ENCODE peak calls at places on chromosomes 5 and 9, in ten cellular contexts. One of them, this sample, is unnamed.
A peak's percentile ranks its signal among the peaks of the same experiment; 100 is the strongest.

GRCh38 chr9:136551401-136552116 is 5.7 kb upstream of the NOTCH1 start:
- DNase-seq in upper lobe of left lung: peak; percentile 54
- DNase-seq in AG04450: no peak
- DNase-seq in IMR-90: peak; percentile 64
- DNase-seq in small intestine: peak; percentile 58
- DNase-seq in tibial nerve: peak; percentile 67
- DNase-seq in pancreas: no peak
- DNase-seq in transverse colon: peak; percentile 79
- DNase-seq in CD8-positive, alpha-beta memory T cell: no peak
- DNase-seq in breast epithelium: peak; percentile 77
- DNase-seq in this sample: no peak

GRCh38 chr5:174775071-174775470 is 50.7 kb downstream of the MSX2 start:
- DNase-seq in upper lobe of left lung: no peak
- DNase-seq in AG04450: no peak
- DNase-seq in IMR-90: no peak
- DNase-seq in small intestine: no peak
- DNase-seq in tibial nerve: no peak
- DNase-seq in pancreas: no peak
- DNase-seq in transverse colon: no peak
- DNase-seq in CD8-positive, alpha-beta memory T cell: no peak
- DNase-seq in breast epithelium: no peak
- DNase-seq in this sample: no peak

GRCh38 chr5:141430332-141431113 is at the start of gene PCDHGA12:
- DNase-seq in upper lobe of left lung: peak; percentile 63
- DNase-seq in AG04450: no peak
- DNase-seq in IMR-90: peak; percentile 87
- DNase-seq in small intestine: peak; percentile 2
- DNase-seq in tibial nerve: no peak
- DNase-seq in pancreas: no peak
- DNase-seq in transverse colon: no peak
- DNase-seq in CD8-positive, alpha-beta memory T cell: no peak
- DNase-seq in breast epithelium: no peak
- DNase-seq in this sample: no peak

GRCh38 chr5:35230043-35230611 is at the start of gene PRLR:
- DNase-seq in upper lobe of left lung: peak; percentile 84
- DNase-seq in AG04450: no peak
- DNase-seq in IMR-90: peak; percentile 8
- DNase-seq in small intestine: peak; percentile 86
- DNase-seq in tibial nerve: no peak
- DNase-seq in pancreas: peak; percentile 51
- DNase-seq in transverse colon: peak; percentile 62
- DNase-seq in CD8-positive, alpha-beta memory T cell: no peak
- DNase-seq in breast epithelium: peak; percentile 48
- DNase-seq in this sample: no peak

GRCh38 chr5:6348476-6349000 is 29.8 kb downstream of the MED10 start:
- DNase-seq in upper lobe of left lung: no peak
- DNase-seq in AG04450: no peak
- DNase-seq in IMR-90: no peak
- DNase-seq in small intestine: no peak
- DNase-seq in tibial nerve: no peak
- DNase-seq in pancreas: no peak
- DNase-seq in transverse colon: no peak
- DNase-seq in CD8-positive, alpha-beta memory T cell: no peak
- DNase-seq in breast epithelium: no peak
- DNase-seq in this sample: no peak

GRCh38 chr9:120381839-120382238 is 198.1 kb downstream of the CDK5RAP2 start:
- DNase-seq in upper lobe of left lung: no peak
- DNase-seq in AG04450: no peak
- DNase-seq in IMR-90: no peak
- DNase-seq in small intestine: no peak
- DNase-seq in tibial nerve: no peak
- DNase-seq in pancreas: no peak
- DNase-seq in transverse colon: no peak
- DNase-seq in CD8-positive, alpha-beta memory T cell: no peak
- DNase-seq in breast epithelium: no peak
- DNase-seq in this sample: no peak

GRCh38 chr9:15543033-15543791 is 9.6 kb upstream of the CCDC171 start:
- DNase-seq in upper lobe of left lung: no peak
- DNase-seq in AG04450: no peak
- DNase-seq in IMR-90: peak; percentile 46
- DNase-seq in small intestine: no peak
- DNase-seq in tibial nerve: no peak
- DNase-seq in pancreas: no peak
- DNase-seq in transverse colon: no peak
- DNase-seq in CD8-positive, alpha-beta memory T cell: no peak
- DNase-seq in breast epithelium: no peak
- DNase-seq in this sample: no peak

GRCh38 chr5:45281081-45281480 is 415.1 kb downstream of the HCN1 start:
- DNase-seq in upper lobe of left lung: no peak
- DNase-seq in AG04450: no peak
- DNase-seq in IMR-90: no peak
- DNase-seq in small intestine: no peak
- DNase-seq in tibial nerve: no peak
- DNase-seq in pancreas: no peak
- DNase-seq in transverse colon: no peak
- DNase-seq in CD8-positive, alpha-beta memory T cell: no peak
- DNase-seq in breast epithelium: no peak
- DNase-seq in this sample: no peak

GRCh38 chr5:149667084-149667826 is 62.9 kb upstream of the PPARGC1B start:
- DNase-seq in upper lobe of left lung: no peak
- DNase-seq in AG04450: no peak
- DNase-seq in IMR-90: peak; percentile 7
- DNase-seq in small intestine: peak; percentile 84
- DNase-seq in tibial nerve: no peak
- DNase-seq in pancreas: no peak
- DNase-seq in transverse colon: peak; percentile 42
- DNase-seq in CD8-positive, alpha-beta memory T cell: no peak
- DNase-seq in breast epithelium: no peak
- DNase-seq in this sample: no peak

GRCh38 chr9:2015581-2016410 is 649 bp downstream of the SMARCA2 start:
- DNase-seq in upper lobe of left lung: peak; percentile 93
- DNase-seq in AG04450: no peak
- DNase-seq in IMR-90: peak; percentile 24
- DNase-seq in small intestine: peak; percentile 62
- DNase-seq in tibial nerve: peak; percentile 15
- DNase-seq in pancreas: peak; percentile 71
- DNase-seq in transverse colon: peak; percentile 61
- DNase-seq in CD8-positive, alpha-beta memory T cell: peak; percentile 74
- DNase-seq in breast epithelium: peak; percentile 48
- DNase-seq in this sample: no peak

GRCh38 chr9:125843646-125844045 is 96.5 kb downstream of the PBX3 start:
- DNase-seq in upper lobe of left lung: no peak
- DNase-seq in AG04450: no peak
- DNase-seq in IMR-90: peak; percentile 60
- DNase-seq in small intestine: no peak
- DNase-seq in tibial nerve: no peak
- DNase-seq in pancreas: no peak
- DNase-seq in transverse colon: no peak
- DNase-seq in CD8-positive, alpha-beta memory T cell: no peak
- DNase-seq in breast epithelium: no peak
- DNase-seq in this sample: no peak

GRCh38 chr9:134765785-134766184 is 114.8 kb upstream of the FCN2 start:
- DNase-seq in upper lobe of left lung: no peak
- DNase-seq in AG04450: no peak
- DNase-seq in IMR-90: no peak
- DNase-seq in small intestine: no peak
- DNase-seq in tibial nerve: no peak
- DNase-seq in pancreas: no peak
- DNase-seq in transverse colon: no peak
- DNase-seq in CD8-positive, alpha-beta memory T cell: no peak
- DNase-seq in breast epithelium: no peak
- DNase-seq in this sample: no peak

GRCh38 chr9:113955076-113955752 is 79.1 kb downstream of the ZNF618 start:
- DNase-seq in upper lobe of left lung: no peak
- DNase-seq in AG04450: peak; percentile 41
- DNase-seq in IMR-90: peak; percentile 81
- DNase-seq in small intestine: no peak
- DNase-seq in tibial nerve: no peak
- DNase-seq in pancreas: no peak
- DNase-seq in transverse colon: no peak
- DNase-seq in CD8-positive, alpha-beta memory T cell: no peak
- DNase-seq in breast epithelium: no peak
- DNase-seq in this sample: no peak

GRCh38 chr9:96317335-96317980 is 15.5 kb upstream of the HSD17B3 start:
- DNase-seq in upper lobe of left lung: no peak
- DNase-seq in AG04450: peak; percentile 32
- DNase-seq in IMR-90: peak; percentile 70
- DNase-seq in small intestine: peak; percentile 45
- DNase-seq in tibial nerve: peak; percentile 57
- DNase-seq in pancreas: no peak
- DNase-seq in transverse colon: peak; percentile 46
- DNase-seq in CD8-positive, alpha-beta memory T cell: peak; percentile 69
- DNase-seq in breast epithelium: no peak
- DNase-seq in this sample: no peak

GRCh38 chr5:149581192-149581861 is at the start of gene ARHGEF37:
- DNase-seq in upper lobe of left lung: peak; percentile 95
- DNase-seq in AG04450: no peak
- DNase-seq in IMR-90: no peak
- DNase-seq in small intestine: peak; percentile 80
- DNase-seq in tibial nerve: peak; percentile 81
- DNase-seq in pancreas: peak; percentile 94
- DNase-seq in transverse colon: peak; percentile 91
- DNase-seq in CD8-positive, alpha-beta memory T cell: peak; percentile 50
- DNase-seq in breast epithelium: peak; percentile 88
- DNase-seq in this sample: peak; percentile 83

GRCh38 chr9:99090366-99091130 is 14.4 kb upstream of the TGFBR1 start:
- DNase-seq in upper lobe of left lung: no peak
- DNase-seq in AG04450: no peak
- DNase-seq in IMR-90: no peak
- DNase-seq in small intestine: no peak
- DNase-seq in tibial nerve: no peak
- DNase-seq in pancreas: no peak
- DNase-seq in transverse colon: no peak
- DNase-seq in CD8-positive, alpha-beta memory T cell: no peak
- DNase-seq in breast epithelium: no peak
- DNase-seq in this sample: no peak

DNA sequence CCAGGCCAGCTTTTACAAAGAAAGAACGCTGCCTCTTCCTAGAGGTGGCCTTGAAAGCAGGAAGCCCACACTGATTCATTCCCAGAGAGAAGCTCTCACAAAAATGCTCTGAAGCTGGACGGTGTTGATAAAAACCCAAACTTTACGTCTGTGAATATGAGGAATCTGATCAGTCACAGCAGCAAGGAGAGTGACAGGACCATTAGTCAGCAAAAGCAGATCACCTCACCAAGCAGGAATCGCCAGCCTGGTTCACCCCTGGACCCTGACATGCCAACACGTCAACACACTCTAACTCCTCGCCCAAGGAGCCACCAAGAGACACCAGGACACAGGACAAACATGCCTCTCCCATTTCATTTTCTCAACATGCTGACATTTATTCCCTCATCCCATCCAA is 70.6 kb upstream of the ZNF622 start:
- DNase-seq in upper lobe of left lung: no peak
- DNase-seq in AG04450: no peak
- DNase-seq in IMR-90: peak; percentile 24
- DNase-seq in small intestine: peak; percentile 84
- DNase-seq in tibial nerve: no peak
- DNase-seq in pancreas: no peak
- DNase-seq in transverse colon: no peak
- DNase-seq in CD8-positive, alpha-beta memory T cell: no peak
- DNase-seq in breast epithelium: no peak
- DNase-seq in this sample: no peak
- H3K27ac ChIP-seq in upper lobe of left lung: no peak overlapping the region
- H3K27ac ChIP-seq in AG04450: no peak overlapping the region
- H3K27ac ChIP-seq in IMR-90: no peak overlapping the region
- H3K27ac ChIP-seq in small intestine: no peak overlapping the region
- H3K27ac ChIP-seq in tibial nerve: no peak overlapping the region
- H3K27ac ChIP-seq in pancreas: no peak overlapping the region
- H3K27ac ChIP-seq in transverse colon: no peak overlapping the region
- H3K27ac ChIP-seq in CD8-positive, alpha-beta memory T cell: no peak overlapping the region
- H3K27ac ChIP-seq in breast epithelium: no peak overlapping the region
- H3K27ac ChIP-seq in this sample: no peak overlapping the region

GRCh38 chr5:11524188-11524587 is 380.1 kb downstream of the CTNND2 start:
- DNase-seq in upper lobe of left lung: no peak
- DNase-seq in AG04450: no peak
- DNase-seq in IMR-90: no peak
- DNase-seq in small intestine: no peak
- DNase-seq in tibial nerve: no peak
- DNase-seq in pancreas: no peak
- DNase-seq in transverse colon: no peak
- DNase-seq in CD8-positive, alpha-beta memory T cell: no peak
- DNase-seq in breast epithelium: no peak
- DNase-seq in this sample: no peak
- H3K27ac ChIP-seq in upper lobe of left lung: no peak overlapping the region
- H3K27ac ChIP-seq in AG04450: no peak overlapping the region
- H3K27ac ChIP-seq in IMR-90: no peak overlapping the region
- H3K27ac ChIP-seq in small intestine: no peak overlapping the region
- H3K27ac ChIP-seq in tibial nerve: no peak overlapping the region
- H3K27ac ChIP-seq in pancreas: no peak overlapping the region
- H3K27ac ChIP-seq in transverse colon: no peak overlapping the region
- H3K27ac ChIP-seq in CD8-positive, alpha-beta memory T cell: no peak overlapping the region
- H3K27ac ChIP-seq in breast epithelium: no peak overlapping the region
- H3K27ac ChIP-seq in this sample: peak overlapping the region; percentile 92

GRCh38 chr5:170390472-170390871 is 1.3 kb upstream of the KCNMB1 start:
- DNase-seq in upper lobe of left lung: no peak
- DNase-seq in AG04450: no peak
- DNase-seq in IMR-90: no peak
- DNase-seq in small intestine: no peak
- DNase-seq in tibial nerve: no peak
- DNase-seq in pancreas: no peak
- DNase-seq in transverse colon: no peak
- DNase-seq in CD8-positive, alpha-beta memory T cell: no peak
- DNase-seq in breast epithelium: no peak
- DNase-seq in this sample: no peak
- H3K27ac ChIP-seq in upper lobe of left lung: no peak overlapping the region
- H3K27ac ChIP-seq in AG04450: no peak overlapping the region
- H3K27ac ChIP-seq in IMR-90: no peak overlapping the region
- H3K27ac ChIP-seq in small intestine: no peak overlapping the region
- H3K27ac ChIP-seq in tibial nerve: no peak overlapping the region
- H3K27ac ChIP-seq in pancreas: no peak overlapping the region
- H3K27ac ChIP-seq in transverse colon: peak overlapping the region; percentile 91
- H3K27ac ChIP-seq in CD8-positive, alpha-beta memory T cell: no peak overlapping the region
- H3K27ac ChIP-seq in breast epithelium: peak overlapping the region; percentile 25
- H3K27ac ChIP-seq in this sample: no peak overlapping the region

DNA sequence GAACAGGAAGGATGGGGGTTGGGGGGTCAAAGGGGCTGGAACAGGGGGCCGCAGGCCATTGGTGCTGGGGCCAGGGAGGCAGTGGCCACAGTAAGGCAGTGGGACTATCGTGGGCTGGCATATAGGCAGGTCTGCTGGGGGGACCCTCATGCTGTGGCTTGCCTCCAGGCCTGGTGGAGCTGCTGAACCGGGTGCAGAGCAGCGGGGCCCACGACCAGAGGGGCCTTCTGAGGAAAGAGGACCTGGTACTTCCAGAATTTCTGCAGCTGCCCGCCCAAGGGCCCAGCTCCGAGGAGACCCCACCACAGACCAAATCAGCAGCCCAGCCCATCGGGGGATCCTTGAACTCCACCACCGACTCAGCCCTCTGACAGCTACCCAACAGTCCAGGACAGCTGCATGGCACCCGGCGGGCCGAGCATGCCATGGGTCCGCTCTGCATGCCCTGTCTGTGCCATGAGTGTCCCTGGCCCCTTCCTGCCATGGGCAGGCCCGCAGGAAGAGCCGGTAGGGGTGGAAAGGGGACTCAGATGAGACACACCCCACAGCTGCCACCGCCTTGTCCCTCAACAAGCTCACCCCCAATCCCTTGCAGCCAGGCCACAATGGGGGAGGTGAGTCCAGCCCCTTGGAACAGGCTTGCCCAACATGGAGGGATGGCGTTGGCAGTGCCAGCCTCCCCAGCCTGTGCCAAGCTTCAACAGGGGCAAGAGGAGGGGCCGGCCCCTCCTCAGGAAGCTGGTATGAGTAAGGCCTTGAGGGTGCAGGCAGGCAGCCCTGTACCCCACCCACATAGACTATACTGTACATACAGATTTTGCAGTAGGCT is 12.3 kb upstream of the SLC34A1 start:
- DNase-seq in upper lobe of left lung: peak; percentile 68
- DNase-seq in AG04450: no peak
- DNase-seq in IMR-90: no peak
- DNase-seq in small intestine: no peak
- DNase-seq in tibial nerve: no peak
- DNase-seq in pancreas: no peak
- DNase-seq in transverse colon: no peak
- DNase-seq in CD8-positive, alpha-beta memory T cell: peak; percentile 57
- DNase-seq in breast epithelium: no peak
- DNase-seq in this sample: no peak
- H3K27ac ChIP-seq in upper lobe of left lung: peak overlapping the region; percentile 82
- H3K27ac ChIP-seq in AG04450: no peak overlapping the region
- H3K27ac ChIP-seq in IMR-90: no peak overlapping the region
- H3K27ac ChIP-seq in small intestine: no peak overlapping the region
- H3K27ac ChIP-seq in tibial nerve: no peak overlapping the region
- H3K27ac ChIP-seq in pancreas: no peak overlapping the region
- H3K27ac ChIP-seq in transverse colon: peak overlapping the region; percentile 14
- H3K27ac ChIP-seq in CD8-positive, alpha-beta memory T cell: peak overlapping the region; percentile 60
- H3K27ac ChIP-seq in breast epithelium: no peak overlapping the region
- H3K27ac ChIP-seq in this sample: no peak overlapping the region

This sample was measured in substantia nigra.